ENCODE peak calls at places on chromosomes 4 and X, in nine cellular contexts. F is SK-N-DZ; G is DMS 273 treated with DMSO at 0.1 percent for 48 hours; M is AG08396; E is activated CD4-positive, alpha-beta T cell treated with anti-CD3 and anti-CD28 coated beads, Interleukin-2, amount 50 U/mL, for 48 hours; D is Right ventricle myocardium inferior; K is NCI-H1417 treated with DMSO at 0.1 percent for 48 hours; C is fibroblast of mammary gland; O is HCT116. J is an unnamed sample.
A peak's percentile ranks its signal among the peaks of the same experiment; 100 is the strongest.

GRCh38 chr4:107824367-107825071 is at the start of gene SGMS2:
- DNase-seq in F (no peak), G (no peak), M (peak; percentile 91), E (peak; percentile 84), D (peak; percentile 93), K (no peak), C (peak; percentile 88), O (peak; percentile 88), J (no peak)

GRCh38 chr4:140757220-140757607 is 1.0 kb upstream of the TBC1D9 start:
- DNase-seq in F (no peak), G (no peak), M (peak; percentile 48), E (no peak), D (no peak), K (no peak), C (no peak), O (no peak), J (no peak)

GRCh38 chr4:145484240-145484846 is 2.7 kb downstream of the SMAD1 start:
- DNase-seq in F (peak; percentile 87), G (no peak), M (no peak), E (no peak), D (no peak), K (peak; percentile 59), C (no peak), O (no peak), J (no peak)

GRCh38 chr4:83174844-83175414 is 60.4 kb upstream of the PLAC8 start:
- DNase-seq in F (no peak), G (no peak), M (no peak), E (no peak), D (no peak), K (no peak), C (no peak), O (no peak), J (no peak)

GRCh38 chr4:127533028-127533700 is 99.6 kb upstream of the INTU start:
- DNase-seq in F (no peak), G (no peak), M (peak; percentile 7), E (no peak), D (no peak), K (no peak), C (peak; percentile 64), O (no peak), J (no peak)

GRCh38 chr4:181162266-181163063 is 1080.7 kb upstream of the TENM3 start:
- DNase-seq in F (no peak), G (no peak), M (no peak), E (no peak), D (no peak), K (no peak), C (no peak), O (no peak), J (no peak)

GRCh38 chrX:51837926-51838325 is 55.5 kb upstream of the MAGED1 start:
- DNase-seq in F (no peak), G (no peak), M (no peak), E (no peak), D (no peak), K (no peak), C (peak; percentile 77), O (no peak), J (peak; percentile 4)

GRCh38 chrX:439236-439635 is 52.5 kb upstream of the PPP2R3B start:
- DNase-seq in F (no peak), G (no peak), M (no peak), E (no peak), D (no peak), K (no peak), C (no peak), O (no peak), J (no peak)

GRCh38 chr4:121551271-121551670 is 145.5 kb downstream of the ANXA5 start:
- DNase-seq in F (no peak), G (no peak), M (no peak), E (no peak), D (no peak), K (no peak), C (peak; percentile 27), O (no peak), J (no peak)

GRCh38 chr4:153372967-153373562 is 28.6 kb downstream of the MND1 start:
- DNase-seq in F (no peak), G (no peak), M (no peak), E (no peak), D (no peak), K (no peak), C (no peak), O (no peak), J (no peak)

GRCh38 chrX:153928846-153929245 is 2.8 kb upstream of the ARHGAP4 start:
- DNase-seq in F (no peak), G (no peak), M (no peak), E (peak; percentile 20), D (no peak), K (no peak), C (no peak), O (no peak), J (no peak)

GRCh38 chrX:39821011-39821708 is 276.6 kb downstream of the BCOR start:
- DNase-seq in F (peak; percentile 50), G (no peak), M (peak; percentile 65), E (peak; percentile 27), D (no peak), K (no peak), C (peak; percentile 33), O (no peak), J (no peak)

GRCh38 chrX:123975180-123975579 is 13.7 kb downstream of the STAG2 start:
- DNase-seq in F (no peak), G (no peak), M (peak; percentile 18), E (no peak), D (no peak), K (no peak), C (peak; percentile 56), O (no peak), J (no peak)

GRCh38 chr4:134313591-134313990 is 112.0 kb upstream of the PABPC4L start:
- DNase-seq in F (no peak), G (no peak), M (no peak), E (no peak), D (no peak), K (no peak), C (no peak), O (no peak), J (no peak)

GRCh38 chrX:70134116-70134477 is 850 bp downstream of the IGBP1 start:
- DNase-seq in F (no peak), G (no peak), M (peak; percentile 16), E (no peak), D (no peak), K (peak; percentile 14), C (peak; percentile 9), O (no peak), J (no peak)

GRCh38 chr4:1784789-1785591 is 8.1 kb upstream of the FGFR3 start:
- DNase-seq in F (peak; percentile 48), G (no peak), M (no peak), E (no peak), D (no peak), K (no peak), C (no peak), O (no peak), J (no peak)

GRCh38 chr4:67700874-67701850 is at the start of gene UBA6:
- DNase-seq in F (peak; percentile 94), G (peak; percentile 77), M (peak; percentile 97), E (peak; percentile 97), D (peak; percentile 97), K (peak; percentile 75), C (peak; percentile 94), O (peak; percentile 93), J (peak; percentile 96)

GRCh38 chr4:40334591-40335507 is at the start of gene CHRNA9:
- DNase-seq in F (peak; percentile 67), G (no peak), M (no peak), E (no peak), D (no peak), K (no peak), C (peak; percentile 21), O (no peak), J (no peak)

GRCh38 chrX:117990438-117990837 is 126.2 kb downstream of the KLHL13 start:
- DNase-seq in F (no peak), G (no peak), M (peak; percentile 21), E (no peak), D (no peak), K (no peak), C (peak; percentile 3), O (no peak), J (no peak)

GRCh38 chr4:1075809-1076524 is 37.4 kb downstream of the RNF212 start:
- DNase-seq in F (no peak), G (no peak), M (no peak), E (no peak), D (peak; percentile 23), K (no peak), C (no peak), O (no peak), J (no peak)

GRCh38 chrX:115898382-115899001 is 272.1 kb upstream of the AGTR2 start:
- DNase-seq in F (peak; percentile 78), G (no peak), M (no peak), E (no peak), D (no peak), K (peak; percentile 84), C (peak; percentile 47), O (peak; percentile 6), J (peak; percentile 64)

GRCh38 chrX:13418126-13419091 is 98.6 kb upstream of the ATXN3L start:
- DNase-seq in F (no peak), G (no peak), M (peak; percentile 24), E (no peak), D (no peak), K (no peak), C (peak; percentile 48), O (no peak), J (no peak)

GRCh38 chr4:144564358-144564757 is 81.6 kb upstream of the HHIP start:
- DNase-seq in F (no peak), G (no peak), M (no peak), E (no peak), D (no peak), K (no peak), C (no peak), O (no peak), J (no peak)

GRCh38 chrX:101136235-101136634 is 38.2 kb downstream of the CENPI start:
- DNase-seq in F (no peak), G (no peak), M (no peak), E (no peak), D (no peak), K (no peak), C (no peak), O (no peak), J (no peak)

GRCh38 chr4:16860506-16860905 is 37.9 kb downstream of the LDB2 start:
- DNase-seq in F (no peak), G (no peak), M (peak; percentile 61), E (no peak), D (no peak), K (no peak), C (peak; percentile 93), O (no peak), J (no peak)

GRCh38 chrX:47623540-47624027 is 3.9 kb upstream of the SYN1 start:
- DNase-seq in F (peak; percentile 89), G (peak; percentile 65), M (peak; percentile 89), E (peak; percentile 48), D (peak; percentile 69), K (peak; percentile 13), C (peak; percentile 70), O (no peak), J (peak; percentile 84)

GRCh38 chrX:150478496-150479492 is 89.6 kb upstream of the MTM1 start:
- DNase-seq in F (no peak), G (no peak), M (no peak), E (peak; percentile 34), D (no peak), K (no peak), C (no peak), O (no peak), J (no peak)

GRCh38 chrX:70033348-70033747 is 16.4 kb downstream of the AWAT2 start:
- DNase-seq in F (no peak), G (no peak), M (peak; percentile 36), E (peak; percentile 47), D (no peak), K (no peak), C (peak; percentile 34), O (peak; percentile 12), J (no peak)

GRCh38 chrX:69991685-69992084 is 58.1 kb downstream of the AWAT2 start:
- DNase-seq in F (no peak), G (peak; percentile 77), M (no peak), E (no peak), D (peak; percentile 41), K (no peak), C (no peak), O (no peak), J (no peak)

GRCh38 chr4:83151645-83152044 is 37.1 kb upstream of the PLAC8 start:
- DNase-seq in F (no peak), G (no peak), M (no peak), E (no peak), D (no peak), K (no peak), C (no peak), O (no peak), J (no peak)

J was measured in NCI-H510A.